ENCODE peak calls at places on chromosomes 1 and 21, in seven cellular contexts. One of them, this sample, is unnamed.

GRCh38 chr1:213474054-213474453 is 423.0 kb downstream of the RPS6KC1 start:
- DNase-seq in activated CD4-positive, CD25-positive, alpha-beta regulatory T cell treated with anti-CD3 and anti-CD28 coated beads, Interleukin-2, amount 50 U/mL, for 72 hours: no peak
- DNase-seq in DND-41: no peak
- DNase-seq in RCC 7860: no peak
- DNase-seq in GM04503: no peak
- DNase-seq in natural killer cell: no peak
- DNase-seq in stimulated activated CD4-positive, alpha-beta T cell treated with anti-CD3 and anti-CD28 coated beads, Interleukin-12 subunit alpha, Interleukin-12 subunit beta, amount 100 ng/mL, for 4 hours: no peak
- DNase-seq in this sample: no peak

GRCh38 chr1:41439234-41439633 is 45.2 kb downstream of the EDN2 start:
- DNase-seq in RCC 7860: no peak
- DNase-seq in activated CD4-positive, CD25-positive, alpha-beta regulatory T cell treated with anti-CD3 and anti-CD28 coated beads, Interleukin-2, amount 50 U/mL, for 72 hours: no peak
- DNase-seq in DND-41: no peak
- DNase-seq in stimulated activated CD4-positive, alpha-beta T cell treated with anti-CD3 and anti-CD28 coated beads, Interleukin-12 subunit alpha, Interleukin-12 subunit beta, amount 100 ng/mL, for 4 hours: no peak
- DNase-seq in natural killer cell: no peak
- DNase-seq in GM04503: no peak
- DNase-seq in this sample: no peak

GRCh38 chr1:204449631-204450280 is 38.1 kb upstream of the PPP1R15B start:
- DNase-seq in GM04503: no peak
- DNase-seq in DND-41: no peak
- DNase-seq in activated CD4-positive, CD25-positive, alpha-beta regulatory T cell treated with anti-CD3 and anti-CD28 coated beads, Interleukin-2, amount 50 U/mL, for 72 hours: no peak
- DNase-seq in natural killer cell: no peak
- DNase-seq in RCC 7860: no peak
- DNase-seq in stimulated activated CD4-positive, alpha-beta T cell treated with anti-CD3 and anti-CD28 coated beads, Interleukin-12 subunit alpha, Interleukin-12 subunit beta, amount 100 ng/mL, for 4 hours: no peak
- DNase-seq in this sample: no peak

GRCh38 chr1:62508187-62508758 is 71.4 kb downstream of the USP1 start:
- DNase-seq in GM04503: no peak
- DNase-seq in activated CD4-positive, CD25-positive, alpha-beta regulatory T cell treated with anti-CD3 and anti-CD28 coated beads, Interleukin-2, amount 50 U/mL, for 72 hours: no peak
- DNase-seq in stimulated activated CD4-positive, alpha-beta T cell treated with anti-CD3 and anti-CD28 coated beads, Interleukin-12 subunit alpha, Interleukin-12 subunit beta, amount 100 ng/mL, for 4 hours: no peak
- DNase-seq in natural killer cell: no peak
- DNase-seq in RCC 7860: peak
- DNase-seq in DND-41: peak
- DNase-seq in this sample: peak

GRCh38 chr1:167454304-167454928 is 63.9 kb downstream of the CD247 start:
- DNase-seq in stimulated activated CD4-positive, alpha-beta T cell treated with anti-CD3 and anti-CD28 coated beads, Interleukin-12 subunit alpha, Interleukin-12 subunit beta, amount 100 ng/mL, for 4 hours: no peak
- DNase-seq in DND-41: no peak
- DNase-seq in GM04503: no peak
- DNase-seq in natural killer cell: peak
- DNase-seq in RCC 7860: no peak
- DNase-seq in activated CD4-positive, CD25-positive, alpha-beta regulatory T cell treated with anti-CD3 and anti-CD28 coated beads, Interleukin-2, amount 50 U/mL, for 72 hours: no peak
- DNase-seq in this sample: no peak

GRCh38 chr1:38785285-38786039 is 74.1 kb downstream of the RRAGC start:
- DNase-seq in RCC 7860: no peak
- DNase-seq in DND-41: no peak
- DNase-seq in natural killer cell: no peak
- DNase-seq in GM04503: no peak
- DNase-seq in stimulated activated CD4-positive, alpha-beta T cell treated with anti-CD3 and anti-CD28 coated beads, Interleukin-12 subunit alpha, Interleukin-12 subunit beta, amount 100 ng/mL, for 4 hours: no peak
- DNase-seq in activated CD4-positive, CD25-positive, alpha-beta regulatory T cell treated with anti-CD3 and anti-CD28 coated beads, Interleukin-2, amount 50 U/mL, for 72 hours: no peak
- DNase-seq in this sample: no peak

GRCh38 chr1:7953850-7954609 is 7.5 kb upstream of the PARK7 start:
- DNase-seq in natural killer cell: peak
- DNase-seq in GM04503: no peak
- DNase-seq in RCC 7860: peak
- DNase-seq in DND-41: peak
- DNase-seq in activated CD4-positive, CD25-positive, alpha-beta regulatory T cell treated with anti-CD3 and anti-CD28 coated beads, Interleukin-2, amount 50 U/mL, for 72 hours: peak
- DNase-seq in stimulated activated CD4-positive, alpha-beta T cell treated with anti-CD3 and anti-CD28 coated beads, Interleukin-12 subunit alpha, Interleukin-12 subunit beta, amount 100 ng/mL, for 4 hours: peak
- DNase-seq in this sample: peak

GRCh38 chr21:44332965-44333364 is 6.2 kb downstream of the CFAP410 start:
- DNase-seq in DND-41: no peak
- DNase-seq in activated CD4-positive, CD25-positive, alpha-beta regulatory T cell treated with anti-CD3 and anti-CD28 coated beads, Interleukin-2, amount 50 U/mL, for 72 hours: no peak
- DNase-seq in stimulated activated CD4-positive, alpha-beta T cell treated with anti-CD3 and anti-CD28 coated beads, Interleukin-12 subunit alpha, Interleukin-12 subunit beta, amount 100 ng/mL, for 4 hours: no peak
- DNase-seq in natural killer cell: no peak
- DNase-seq in RCC 7860: no peak
- DNase-seq in GM04503: no peak
- DNase-seq in this sample: no peak

GRCh38 chr1:91798741-91799140 is 87.2 kb downstream of the TGFBR3 start:
- DNase-seq in natural killer cell: no peak
- DNase-seq in GM04503: no peak
- DNase-seq in DND-41: no peak
- DNase-seq in stimulated activated CD4-positive, alpha-beta T cell treated with anti-CD3 and anti-CD28 coated beads, Interleukin-12 subunit alpha, Interleukin-12 subunit beta, amount 100 ng/mL, for 4 hours: no peak
- DNase-seq in RCC 7860: no peak
- DNase-seq in activated CD4-positive, CD25-positive, alpha-beta regulatory T cell treated with anti-CD3 and anti-CD28 coated beads, Interleukin-2, amount 50 U/mL, for 72 hours: no peak
- DNase-seq in this sample: no peak

GRCh38 chr1:154456631-154457030 is 45.4 kb upstream of the TDRD10 start:
- DNase-seq in natural killer cell: no peak
- DNase-seq in stimulated activated CD4-positive, alpha-beta T cell treated with anti-CD3 and anti-CD28 coated beads, Interleukin-12 subunit alpha, Interleukin-12 subunit beta, amount 100 ng/mL, for 4 hours: no peak
- DNase-seq in RCC 7860: no peak
- DNase-seq in DND-41: no peak
- DNase-seq in GM04503: no peak
- DNase-seq in activated CD4-positive, CD25-positive, alpha-beta regulatory T cell treated with anti-CD3 and anti-CD28 coated beads, Interleukin-2, amount 50 U/mL, for 72 hours: no peak
- DNase-seq in this sample: no peak

GRCh38 chr1:34740161-34740875 is 14.5 kb upstream of the GJB5 start:
- DNase-seq in stimulated activated CD4-positive, alpha-beta T cell treated with anti-CD3 and anti-CD28 coated beads, Interleukin-12 subunit alpha, Interleukin-12 subunit beta, amount 100 ng/mL, for 4 hours: no peak
- DNase-seq in GM04503: no peak
- DNase-seq in activated CD4-positive, CD25-positive, alpha-beta regulatory T cell treated with anti-CD3 and anti-CD28 coated beads, Interleukin-2, amount 50 U/mL, for 72 hours: no peak
- DNase-seq in natural killer cell: no peak
- DNase-seq in RCC 7860: no peak
- DNase-seq in DND-41: no peak
- DNase-seq in this sample: no peak

GRCh38 chr1:67831850-67832513 is 1.3 kb downstream of the GNG12 start:
- DNase-seq in stimulated activated CD4-positive, alpha-beta T cell treated with anti-CD3 and anti-CD28 coated beads, Interleukin-12 subunit alpha, Interleukin-12 subunit beta, amount 100 ng/mL, for 4 hours: no peak
- DNase-seq in activated CD4-positive, CD25-positive, alpha-beta regulatory T cell treated with anti-CD3 and anti-CD28 coated beads, Interleukin-2, amount 50 U/mL, for 72 hours: no peak
- DNase-seq in RCC 7860: peak
- DNase-seq in natural killer cell: no peak
- DNase-seq in DND-41: no peak
- DNase-seq in GM04503: peak
- DNase-seq in this sample: peak

GRCh38 chr1:36989260-36989659 is 45.1 kb downstream of the GRIK3 start:
- DNase-seq in GM04503: no peak
- DNase-seq in natural killer cell: no peak
- DNase-seq in DND-41: no peak
- DNase-seq in activated CD4-positive, CD25-positive, alpha-beta regulatory T cell treated with anti-CD3 and anti-CD28 coated beads, Interleukin-2, amount 50 U/mL, for 72 hours: no peak
- DNase-seq in stimulated activated CD4-positive, alpha-beta T cell treated with anti-CD3 and anti-CD28 coated beads, Interleukin-12 subunit alpha, Interleukin-12 subunit beta, amount 100 ng/mL, for 4 hours: no peak
- DNase-seq in RCC 7860: no peak
- DNase-seq in this sample: no peak

GRCh38 chr1:153697191-153697872 is 18.8 kb downstream of the NPR1 start:
- DNase-seq in stimulated activated CD4-positive, alpha-beta T cell treated with anti-CD3 and anti-CD28 coated beads, Interleukin-12 subunit alpha, Interleukin-12 subunit beta, amount 100 ng/mL, for 4 hours: no peak
- DNase-seq in natural killer cell: no peak
- DNase-seq in DND-41: no peak
- DNase-seq in RCC 7860: peak
- DNase-seq in GM04503: no peak
- DNase-seq in activated CD4-positive, CD25-positive, alpha-beta regulatory T cell treated with anti-CD3 and anti-CD28 coated beads, Interleukin-2, amount 50 U/mL, for 72 hours: no peak
- DNase-seq in this sample: no peak

GRCh38 chr1:192274588-192274987 is 42.2 kb upstream of the RGS21 start:
- DNase-seq in natural killer cell: no peak
- DNase-seq in DND-41: no peak
- DNase-seq in GM04503: no peak
- DNase-seq in RCC 7860: no peak
- DNase-seq in activated CD4-positive, CD25-positive, alpha-beta regulatory T cell treated with anti-CD3 and anti-CD28 coated beads, Interleukin-2, amount 50 U/mL, for 72 hours: no peak
- DNase-seq in stimulated activated CD4-positive, alpha-beta T cell treated with anti-CD3 and anti-CD28 coated beads, Interleukin-12 subunit alpha, Interleukin-12 subunit beta, amount 100 ng/mL, for 4 hours: no peak
- DNase-seq in this sample: no peak

GRCh38 chr1:180530501-180530900 is 28.1 kb upstream of the ACBD6 start:
- DNase-seq in natural killer cell: no peak
- DNase-seq in DND-41: no peak
- DNase-seq in GM04503: peak
- DNase-seq in activated CD4-positive, CD25-positive, alpha-beta regulatory T cell treated with anti-CD3 and anti-CD28 coated beads, Interleukin-2, amount 50 U/mL, for 72 hours: no peak
- DNase-seq in stimulated activated CD4-positive, alpha-beta T cell treated with anti-CD3 and anti-CD28 coated beads, Interleukin-12 subunit alpha, Interleukin-12 subunit beta, amount 100 ng/mL, for 4 hours: no peak
- DNase-seq in RCC 7860: peak
- DNase-seq in this sample: no peak

GRCh38 chr1:44239337-44239960 is 26.2 kb downstream of the DMAP1 start:
- DNase-seq in DND-41: no peak
- DNase-seq in activated CD4-positive, CD25-positive, alpha-beta regulatory T cell treated with anti-CD3 and anti-CD28 coated beads, Interleukin-2, amount 50 U/mL, for 72 hours: no peak
- DNase-seq in GM04503: no peak
- DNase-seq in RCC 7860: no peak
- DNase-seq in stimulated activated CD4-positive, alpha-beta T cell treated with anti-CD3 and anti-CD28 coated beads, Interleukin-12 subunit alpha, Interleukin-12 subunit beta, amount 100 ng/mL, for 4 hours: no peak
- DNase-seq in natural killer cell: no peak
- DNase-seq in this sample: peak

GRCh38 chr1:91583326-91583755 is 82.7 kb downstream of the CDC7 start:
- DNase-seq in activated CD4-positive, CD25-positive, alpha-beta regulatory T cell treated with anti-CD3 and anti-CD28 coated beads, Interleukin-2, amount 50 U/mL, for 72 hours: no peak
- DNase-seq in DND-41: peak
- DNase-seq in natural killer cell: no peak
- DNase-seq in RCC 7860: no peak
- DNase-seq in GM04503: peak
- DNase-seq in stimulated activated CD4-positive, alpha-beta T cell treated with anti-CD3 and anti-CD28 coated beads, Interleukin-12 subunit alpha, Interleukin-12 subunit beta, amount 100 ng/mL, for 4 hours: no peak
- DNase-seq in this sample: no peak

GRCh38 chr1:186806477-186806876 is 22.3 kb upstream of the PLA2G4A start:
- DNase-seq in natural killer cell: no peak
- DNase-seq in RCC 7860: no peak
- DNase-seq in GM04503: no peak
- DNase-seq in stimulated activated CD4-positive, alpha-beta T cell treated with anti-CD3 and anti-CD28 coated beads, Interleukin-12 subunit alpha, Interleukin-12 subunit beta, amount 100 ng/mL, for 4 hours: no peak
- DNase-seq in DND-41: no peak
- DNase-seq in activated CD4-positive, CD25-positive, alpha-beta regulatory T cell treated with anti-CD3 and anti-CD28 coated beads, Interleukin-2, amount 50 U/mL, for 72 hours: no peak
- DNase-seq in this sample: peak

GRCh38 chr21:9753943-9754342 is 767.4 kb upstream of the TPTE start:
- DNase-seq in stimulated activated CD4-positive, alpha-beta T cell treated with anti-CD3 and anti-CD28 coated beads, Interleukin-12 subunit alpha, Interleukin-12 subunit beta, amount 100 ng/mL, for 4 hours: no peak
- DNase-seq in natural killer cell: no peak
- DNase-seq in activated CD4-positive, CD25-positive, alpha-beta regulatory T cell treated with anti-CD3 and anti-CD28 coated beads, Interleukin-2, amount 50 U/mL, for 72 hours: no peak
- DNase-seq in DND-41: no peak
- DNase-seq in RCC 7860: no peak
- DNase-seq in GM04503: no peak
- DNase-seq in this sample: no peak

GRCh38 chr1:170959385-170959784 is 24.1 kb downstream of the MROH9 start:
- DNase-seq in stimulated activated CD4-positive, alpha-beta T cell treated with anti-CD3 and anti-CD28 coated beads, Interleukin-12 subunit alpha, Interleukin-12 subunit beta, amount 100 ng/mL, for 4 hours: no peak
- DNase-seq in GM04503: peak
- DNase-seq in RCC 7860: no peak
- DNase-seq in natural killer cell: no peak
- DNase-seq in DND-41: no peak
- DNase-seq in activated CD4-positive, CD25-positive, alpha-beta regulatory T cell treated with anti-CD3 and anti-CD28 coated beads, Interleukin-2, amount 50 U/mL, for 72 hours: no peak
- DNase-seq in this sample: peak

GRCh38 chr1:25432749-25433388 is 2.2 kb downstream of the MACO1 start:
- DNase-seq in DND-41: no peak
- DNase-seq in natural killer cell: no peak
- DNase-seq in GM04503: no peak
- DNase-seq in activated CD4-positive, CD25-positive, alpha-beta regulatory T cell treated with anti-CD3 and anti-CD28 coated beads, Interleukin-2, amount 50 U/mL, for 72 hours: no peak
- DNase-seq in stimulated activated CD4-positive, alpha-beta T cell treated with anti-CD3 and anti-CD28 coated beads, Interleukin-12 subunit alpha, Interleukin-12 subunit beta, amount 100 ng/mL, for 4 hours: no peak
- DNase-seq in RCC 7860: no peak
- DNase-seq in this sample: no peak

GRCh38 chr1:89633745-89634625 is 1.1 kb downstream of the LRRC8C start:
- DNase-seq in activated CD4-positive, CD25-positive, alpha-beta regulatory T cell treated with anti-CD3 and anti-CD28 coated beads, Interleukin-2, amount 50 U/mL, for 72 hours: no peak
- DNase-seq in GM04503: no peak
- DNase-seq in RCC 7860: peak
- DNase-seq in natural killer cell: no peak
- DNase-seq in stimulated activated CD4-positive, alpha-beta T cell treated with anti-CD3 and anti-CD28 coated beads, Interleukin-12 subunit alpha, Interleukin-12 subunit beta, amount 100 ng/mL, for 4 hours: peak
- DNase-seq in DND-41: peak
- DNase-seq in this sample: peak

GRCh38 chr1:27690205-27690604 is 18.2 kb upstream of the IFI6 start:
- DNase-seq in stimulated activated CD4-positive, alpha-beta T cell treated with anti-CD3 and anti-CD28 coated beads, Interleukin-12 subunit alpha, Interleukin-12 subunit beta, amount 100 ng/mL, for 4 hours: no peak
- DNase-seq in RCC 7860: no peak
- DNase-seq in GM04503: no peak
- DNase-seq in activated CD4-positive, CD25-positive, alpha-beta regulatory T cell treated with anti-CD3 and anti-CD28 coated beads, Interleukin-2, amount 50 U/mL, for 72 hours: no peak
- DNase-seq in DND-41: no peak
- DNase-seq in natural killer cell: no peak
- DNase-seq in this sample: no peak

GRCh38 chr1:201501144-201501543 is 5.8 kb downstream of the CSRP1 start:
- DNase-seq in GM04503: no peak
- DNase-seq in natural killer cell: no peak
- DNase-seq in DND-41: no peak
- DNase-seq in RCC 7860: no peak
- DNase-seq in activated CD4-positive, CD25-positive, alpha-beta regulatory T cell treated with anti-CD3 and anti-CD28 coated beads, Interleukin-2, amount 50 U/mL, for 72 hours: no peak
- DNase-seq in stimulated activated CD4-positive, alpha-beta T cell treated with anti-CD3 and anti-CD28 coated beads, Interleukin-12 subunit alpha, Interleukin-12 subunit beta, amount 100 ng/mL, for 4 hours: no peak
- DNase-seq in this sample: no peak

GRCh38 chr1:180309338-180309737 is 79.3 kb downstream of the LHX4 start:
- DNase-seq in stimulated activated CD4-positive, alpha-beta T cell treated with anti-CD3 and anti-CD28 coated beads, Interleukin-12 subunit alpha, Interleukin-12 subunit beta, amount 100 ng/mL, for 4 hours: no peak
- DNase-seq in DND-41: no peak
- DNase-seq in GM04503: peak
- DNase-seq in activated CD4-positive, CD25-positive, alpha-beta regulatory T cell treated with anti-CD3 and anti-CD28 coated beads, Interleukin-2, amount 50 U/mL, for 72 hours: no peak
- DNase-seq in RCC 7860: peak
- DNase-seq in natural killer cell: no peak
- DNase-seq in this sample: peak

GRCh38 chr1:168333562-168334256 is 53.0 kb downstream of the TBX19 start:
- DNase-seq in RCC 7860: no peak
- DNase-seq in GM04503: no peak
- DNase-seq in DND-41: no peak
- DNase-seq in stimulated activated CD4-positive, alpha-beta T cell treated with anti-CD3 and anti-CD28 coated beads, Interleukin-12 subunit alpha, Interleukin-12 subunit beta, amount 100 ng/mL, for 4 hours: no peak
- DNase-seq in natural killer cell: no peak
- DNase-seq in activated CD4-positive, CD25-positive, alpha-beta regulatory T cell treated with anti-CD3 and anti-CD28 coated beads, Interleukin-2, amount 50 U/mL, for 72 hours: no peak
- DNase-seq in this sample: no peak

This sample was measured in RKO.